ENCODE peak calls at places on chromosomes 2 and 18, in four cellular contexts. One of them, this sample, is unnamed.

GRCh38 chr2:42961385-42961800 is 169.0 kb upstream of the HAAO start:
- DNase-seq in heart right ventricle: peak
- DNase-seq in lower leg skin: peak
- DNase-seq in prostate gland: no peak
- DNase-seq in this sample: no peak

GRCh38 chr2:31973665-31974064 is 37.1 kb downstream of the MEMO1 start:
- DNase-seq in heart right ventricle: no peak
- DNase-seq in lower leg skin: no peak
- DNase-seq in prostate gland: no peak
- DNase-seq in this sample: no peak

GRCh38 chr18:2881490-2882195 is 34.8 kb downstream of the EMILIN2 start:
- DNase-seq in heart right ventricle: no peak
- DNase-seq in lower leg skin: peak
- DNase-seq in prostate gland: no peak
- DNase-seq in this sample: no peak

GRCh38 chr2:215038411-215038810 is 100.0 kb downstream of the ABCA12 start:
- DNase-seq in heart right ventricle: no peak
- DNase-seq in lower leg skin: no peak
- DNase-seq in prostate gland: no peak
- DNase-seq in this sample: no peak

GRCh38 chr2:153663371-153663770 is 184.8 kb upstream of the RPRM start:
- DNase-seq in heart right ventricle: no peak
- DNase-seq in lower leg skin: no peak
- DNase-seq in prostate gland: no peak
- DNase-seq in this sample: no peak

GRCh38 chr2:143480586-143481230 is 351.5 kb downstream of the ARHGAP15 start:
- DNase-seq in heart right ventricle: no peak
- DNase-seq in lower leg skin: no peak
- DNase-seq in prostate gland: no peak
- DNase-seq in this sample: no peak

GRCh38 chr18:36066731-36067117 is 635 bp downstream of the RPRD1A start:
- DNase-seq in heart right ventricle: no peak
- DNase-seq in lower leg skin: no peak
- DNase-seq in prostate gland: no peak
- DNase-seq in this sample: no peak

GRCh38 chr2:230796280-230796862 is 68.4 kb upstream of the ITM2C start:
- DNase-seq in heart right ventricle: no peak
- DNase-seq in lower leg skin: no peak
- DNase-seq in prostate gland: peak
- DNase-seq in this sample: no peak

GRCh38 chr2:114729025-114729424 is 286.6 kb downstream of the DPP10 start:
- DNase-seq in heart right ventricle: no peak
- DNase-seq in lower leg skin: no peak
- DNase-seq in prostate gland: no peak
- DNase-seq in this sample: no peak
- TF ChIP-seq CTCF in heart right ventricle: peak
- TF ChIP-seq CTCF in lower leg skin: no peak
- TF ChIP-seq CTCF in prostate gland: no peak
- TF ChIP-seq CTCF in this sample: peak

DNA sequence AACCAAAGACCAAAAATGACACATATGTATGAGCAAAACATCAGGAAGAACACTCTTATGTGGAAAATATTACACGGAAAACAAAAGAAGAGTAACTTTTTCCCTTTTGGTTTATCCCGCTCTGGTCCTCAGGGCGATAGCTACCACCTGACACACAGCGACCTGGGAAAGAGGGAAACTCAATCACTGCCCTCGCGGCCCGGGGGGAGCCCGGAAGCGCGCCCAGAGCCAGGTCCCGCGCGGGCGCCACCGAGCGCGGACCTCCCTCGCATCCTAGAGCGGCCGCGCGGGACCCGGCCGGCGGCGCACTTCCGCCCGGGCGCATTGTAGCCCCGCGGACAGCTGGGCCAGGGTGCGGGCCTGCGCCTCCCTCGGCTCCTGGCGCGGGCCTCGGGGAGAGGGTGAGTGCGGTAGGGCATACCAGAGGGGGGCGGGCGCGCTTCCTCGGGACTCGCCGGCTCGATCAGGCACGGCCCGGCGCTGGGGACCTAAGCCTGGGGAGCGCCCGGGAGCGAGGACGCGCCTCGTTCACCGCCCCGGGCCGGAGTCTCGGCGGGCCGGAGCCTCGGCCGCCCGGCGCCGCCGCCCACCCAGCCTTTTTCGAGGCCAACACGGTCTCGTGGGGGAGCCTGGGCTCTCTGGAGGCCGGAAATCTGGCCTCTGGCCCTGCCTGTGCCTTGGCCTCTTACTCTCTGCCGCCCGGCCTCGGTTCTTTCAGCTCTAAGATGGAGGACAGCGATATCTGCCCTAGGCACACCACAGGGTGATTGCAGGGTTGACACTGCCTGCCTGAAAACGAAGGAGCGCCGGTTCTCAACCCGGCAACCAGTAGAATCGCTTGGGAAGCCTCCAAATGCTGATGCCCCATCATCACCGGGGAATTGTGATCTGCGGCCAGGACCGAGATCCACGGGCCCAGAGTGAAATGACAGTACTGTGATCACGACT is at the start of gene ELAC1:
- DNase-seq in heart right ventricle: peak
- DNase-seq in lower leg skin: peak
- DNase-seq in prostate gland: peak
- DNase-seq in this sample: peak
- TF ChIP-seq CTCF in heart right ventricle: no peak
- TF ChIP-seq CTCF in lower leg skin: no peak
- TF ChIP-seq CTCF in prostate gland: peak
- TF ChIP-seq CTCF in this sample: peak

DNA sequence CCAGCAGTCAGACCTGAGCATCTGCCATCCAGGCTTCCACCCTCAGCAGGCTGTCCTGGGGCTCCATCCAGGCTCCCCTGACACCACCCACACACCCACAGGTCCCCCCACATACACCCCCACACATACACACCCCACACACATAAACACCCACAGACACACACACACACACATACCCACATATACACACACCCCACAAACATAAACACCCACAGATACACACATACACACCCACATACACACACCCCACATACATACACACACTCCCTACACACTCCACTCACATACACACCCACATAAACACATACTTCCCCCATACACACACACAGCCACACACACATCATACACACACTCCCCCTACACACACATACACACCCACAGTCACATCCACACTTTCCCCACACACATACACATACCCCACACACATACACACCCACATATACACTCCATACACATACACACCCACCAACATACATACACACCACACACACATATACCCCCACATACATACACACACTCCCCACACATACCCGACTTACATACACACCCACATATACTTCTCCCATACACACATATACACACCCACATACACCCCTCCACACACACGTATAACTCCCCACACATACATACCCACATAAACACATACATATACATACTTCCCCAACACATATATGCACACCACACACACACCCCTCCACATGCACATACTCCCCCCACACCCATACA is 183.3 kb upstream of the ETAA1 start:
- DNase-seq in heart right ventricle: no peak
- DNase-seq in lower leg skin: no peak
- DNase-seq in prostate gland: no peak
- DNase-seq in this sample: no peak
- TF ChIP-seq CTCF in heart right ventricle: no peak
- TF ChIP-seq CTCF in lower leg skin: no peak
- TF ChIP-seq CTCF in prostate gland: no peak
- TF ChIP-seq CTCF in this sample: no peak

GRCh38 chr2:69013123-69013836 is at the start of gene ANTXR1:
- DNase-seq in heart right ventricle: peak
- DNase-seq in lower leg skin: peak
- DNase-seq in prostate gland: peak
- DNase-seq in this sample: peak
- TF ChIP-seq CTCF in heart right ventricle: no peak
- TF ChIP-seq CTCF in lower leg skin: no peak
- TF ChIP-seq CTCF in prostate gland: no peak
- TF ChIP-seq CTCF in this sample: peak

GRCh38 chr2:5365871-5366461 is 326.2 kb upstream of the SOX11 start:
- DNase-seq in heart right ventricle: peak
- DNase-seq in lower leg skin: no peak
- DNase-seq in prostate gland: peak
- DNase-seq in this sample: peak
- TF ChIP-seq CTCF in heart right ventricle: peak
- TF ChIP-seq CTCF in lower leg skin: no peak
- TF ChIP-seq CTCF in prostate gland: peak
- TF ChIP-seq CTCF in this sample: peak

GRCh38 chr18:24544141-24544498 is 83.7 kb downstream of the HRH4 start:
- DNase-seq in heart right ventricle: peak
- DNase-seq in lower leg skin: no peak
- DNase-seq in prostate gland: no peak
- DNase-seq in this sample: no peak
- TF ChIP-seq CTCF in heart right ventricle: peak
- TF ChIP-seq CTCF in lower leg skin: no peak
- TF ChIP-seq CTCF in prostate gland: peak
- TF ChIP-seq CTCF in this sample: peak

GRCh38 chr2:36811071-36811470 is 114.6 kb downstream of the VIT start:
- DNase-seq in heart right ventricle: no peak
- DNase-seq in lower leg skin: no peak
- DNase-seq in prostate gland: no peak
- DNase-seq in this sample: no peak

GRCh38 chr2:36807223-36807886 is 110.8 kb downstream of the VIT start:
- DNase-seq in heart right ventricle: no peak
- DNase-seq in lower leg skin: no peak
- DNase-seq in prostate gland: no peak
- DNase-seq in this sample: no peak

GRCh38 chr2:36808386-36808785 is 111.9 kb downstream of the VIT start:
- DNase-seq in heart right ventricle: no peak
- DNase-seq in lower leg skin: no peak
- DNase-seq in prostate gland: no peak
- DNase-seq in this sample: no peak

GRCh38 chr2:36809046-36809445 is 112.5 kb downstream of the VIT start:
- DNase-seq in heart right ventricle: no peak
- DNase-seq in lower leg skin: no peak
- DNase-seq in prostate gland: no peak
- DNase-seq in this sample: no peak

DNA sequence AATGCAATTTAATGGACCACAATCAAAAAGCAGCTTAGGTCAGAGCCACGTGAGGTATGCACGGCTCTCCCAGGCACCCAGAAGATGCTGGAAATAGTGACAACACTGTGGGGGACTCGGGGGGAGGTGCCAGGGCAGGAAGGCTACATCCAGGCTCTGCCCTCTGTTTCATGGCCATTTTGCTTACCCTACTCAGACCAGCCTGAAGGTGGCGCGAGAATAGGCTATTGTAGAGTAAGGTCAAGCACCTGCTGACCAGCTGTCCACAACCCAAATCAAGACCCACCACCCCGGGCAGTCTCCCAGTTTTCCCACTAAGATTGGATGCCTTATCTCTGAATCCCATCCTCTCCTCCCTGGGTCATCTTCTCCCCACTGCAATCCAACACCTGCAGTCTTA is 115.7 kb downstream of the VIT start:
- DNase-seq in heart right ventricle: no peak
- DNase-seq in lower leg skin: no peak
- DNase-seq in prostate gland: no peak
- DNase-seq in this sample: no peak
- TF ChIP-seq CTCF in heart right ventricle: no peak
- TF ChIP-seq CTCF in lower leg skin: no peak
- TF ChIP-seq CTCF in prostate gland: no peak
- TF ChIP-seq CTCF in this sample: no peak

GRCh38 chr2:238582159-238582558 is 155.4 kb downstream of the ASB1 start:
- DNase-seq in heart right ventricle: no peak
- DNase-seq in lower leg skin: no peak
- DNase-seq in prostate gland: no peak
- DNase-seq in this sample: no peak
- TF ChIP-seq CTCF in heart right ventricle: no peak
- TF ChIP-seq CTCF in lower leg skin: no peak
- TF ChIP-seq CTCF in prostate gland: no peak
- TF ChIP-seq CTCF in this sample: no peak

DNA sequence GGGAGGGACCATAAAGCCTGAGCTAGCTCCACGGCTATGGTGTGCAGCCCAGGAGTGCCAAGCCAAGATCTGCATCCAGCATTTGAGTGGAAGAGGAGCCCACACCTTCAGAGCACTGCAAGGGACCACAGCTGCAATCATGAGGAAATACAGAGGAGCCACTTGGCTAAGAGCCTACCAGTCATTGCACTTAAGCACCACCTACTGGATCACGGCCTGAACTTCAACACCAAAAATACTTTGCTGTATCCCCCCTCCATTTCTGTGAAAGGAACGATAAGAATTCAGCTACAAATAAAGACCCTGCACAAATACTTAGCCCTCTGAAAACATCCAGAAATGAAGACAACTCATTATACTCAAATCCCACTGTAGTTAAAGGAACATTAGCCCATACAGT is 545.3 kb downstream of the TSN start:
- DNase-seq in heart right ventricle: no peak
- DNase-seq in lower leg skin: no peak
- DNase-seq in prostate gland: no peak
- DNase-seq in this sample: no peak
- TF ChIP-seq CTCF in heart right ventricle: no peak
- TF ChIP-seq CTCF in lower leg skin: no peak
- TF ChIP-seq CTCF in prostate gland: no peak
- TF ChIP-seq CTCF in this sample: peak

GRCh38 chr2:108607706-108608301 is 73.5 kb downstream of the LIMS1 start:
- DNase-seq in heart right ventricle: no peak
- DNase-seq in lower leg skin: peak
- DNase-seq in prostate gland: peak
- DNase-seq in this sample: no peak
- TF ChIP-seq CTCF in heart right ventricle: peak
- TF ChIP-seq CTCF in lower leg skin: no peak
- TF ChIP-seq CTCF in prostate gland: peak
- TF ChIP-seq CTCF in this sample: peak